ENCODE peak calls at places on chromosomes 4 and X, in ten cellular contexts. One of them, this sample, is unnamed.

GRCh38 chr4:142473960-142474338 is 372.2 kb downstream of the INPP4B start:
- DNase-seq in IMR-90: no peak
- DNase-seq in SK-N-SH: no peak
- DNase-seq in GM12865: peak; percentile 22
- DNase-seq in AG09309: no peak
- DNase-seq in adrenal gland: no peak
- DNase-seq in A549: no peak
- DNase-seq in uterus: no peak
- DNase-seq in PC-3: no peak
- DNase-seq in fibroblast of pulmonary artery: no peak
- DNase-seq in this sample: no peak

GRCh38 chr4:161936625-161937133 is 227.1 kb downstream of the FSTL5 start:
- DNase-seq in IMR-90: peak; percentile 80
- DNase-seq in SK-N-SH: peak; percentile 0
- DNase-seq in GM12865: no peak
- DNase-seq in AG09309: peak; percentile 91
- DNase-seq in adrenal gland: no peak
- DNase-seq in A549: peak; percentile 1
- DNase-seq in uterus: no peak
- DNase-seq in PC-3: peak; percentile 91
- DNase-seq in fibroblast of pulmonary artery: peak; percentile 51
- DNase-seq in this sample: peak; percentile 13

GRCh38 chrX:15816886-15817285 is 26.6 kb downstream of the ZRSR2 start:
- DNase-seq in IMR-90: no peak
- DNase-seq in SK-N-SH: peak; percentile 29
- DNase-seq in GM12865: peak; percentile 28
- DNase-seq in AG09309: no peak
- DNase-seq in adrenal gland: no peak
- DNase-seq in A549: no peak
- DNase-seq in uterus: no peak
- DNase-seq in PC-3: no peak
- DNase-seq in fibroblast of pulmonary artery: peak; percentile 3
- DNase-seq in this sample: no peak

GRCh38 chr4:136742330-136742729 is 790.0 kb downstream of the PCDH18 start:
- DNase-seq in IMR-90: peak; percentile 75
- DNase-seq in SK-N-SH: no peak
- DNase-seq in GM12865: no peak
- DNase-seq in AG09309: no peak
- DNase-seq in adrenal gland: no peak
- DNase-seq in A549: no peak
- DNase-seq in uterus: no peak
- DNase-seq in PC-3: peak; percentile 45
- DNase-seq in fibroblast of pulmonary artery: peak; percentile 55
- DNase-seq in this sample: peak; percentile 8

GRCh38 chr4:169397762-169398161 is 127.0 kb upstream of the SH3RF1 start:
- DNase-seq in IMR-90: peak; percentile 74
- DNase-seq in SK-N-SH: no peak
- DNase-seq in GM12865: no peak
- DNase-seq in AG09309: no peak
- DNase-seq in adrenal gland: no peak
- DNase-seq in A549: no peak
- DNase-seq in uterus: no peak
- DNase-seq in PC-3: no peak
- DNase-seq in fibroblast of pulmonary artery: peak; percentile 52
- DNase-seq in this sample: peak; percentile 80

GRCh38 chrX:75327607-75328006 is 53.7 kb downstream of the UPRT start:
- DNase-seq in IMR-90: no peak
- DNase-seq in SK-N-SH: no peak
- DNase-seq in GM12865: no peak
- DNase-seq in AG09309: no peak
- DNase-seq in adrenal gland: no peak
- DNase-seq in A549: no peak
- DNase-seq in uterus: no peak
- DNase-seq in PC-3: no peak
- DNase-seq in fibroblast of pulmonary artery: no peak
- DNase-seq in this sample: no peak

GRCh38 chr4:76028242-76028859 is 5.1 kb upstream of the CXCL10 start:
- DNase-seq in IMR-90: peak; percentile 17
- DNase-seq in SK-N-SH: no peak
- DNase-seq in GM12865: no peak
- DNase-seq in AG09309: no peak
- DNase-seq in adrenal gland: peak; percentile 11
- DNase-seq in A549: no peak
- DNase-seq in uterus: no peak
- DNase-seq in PC-3: no peak
- DNase-seq in fibroblast of pulmonary artery: peak; percentile 38
- DNase-seq in this sample: peak; percentile 37

GRCh38 chrX:110244951-110245480 is 72.9 kb downstream of the AMMECR1 start:
- DNase-seq in IMR-90: peak; percentile 4
- DNase-seq in SK-N-SH: no peak
- DNase-seq in GM12865: no peak
- DNase-seq in AG09309: no peak
- DNase-seq in adrenal gland: no peak
- DNase-seq in A549: no peak
- DNase-seq in uterus: no peak
- DNase-seq in PC-3: no peak
- DNase-seq in fibroblast of pulmonary artery: no peak
- DNase-seq in this sample: peak; percentile 43

GRCh38 chrX:23819385-23820234 is 36.6 kb downstream of the SAT1 start:
- DNase-seq in IMR-90: peak; percentile 40
- DNase-seq in SK-N-SH: no peak
- DNase-seq in GM12865: no peak
- DNase-seq in AG09309: no peak
- DNase-seq in adrenal gland: no peak
- DNase-seq in A549: no peak
- DNase-seq in uterus: no peak
- DNase-seq in PC-3: no peak
- DNase-seq in fibroblast of pulmonary artery: no peak
- DNase-seq in this sample: peak; percentile 37

GRCh38 chr4:80197601-80198444 is 520 bp downstream of the PRDM8 start:
- DNase-seq in IMR-90: no peak
- DNase-seq in SK-N-SH: peak; percentile 83
- DNase-seq in GM12865: no peak
- DNase-seq in AG09309: no peak
- DNase-seq in adrenal gland: no peak
- DNase-seq in A549: no peak
- DNase-seq in uterus: no peak
- DNase-seq in PC-3: no peak
- DNase-seq in fibroblast of pulmonary artery: peak; percentile 10
- DNase-seq in this sample: no peak

GRCh38 chrX:13899607-13900006 is 82.7 kb upstream of the GPM6B start:
- DNase-seq in IMR-90: peak; percentile 97
- DNase-seq in SK-N-SH: no peak
- DNase-seq in GM12865: no peak
- DNase-seq in AG09309: peak; percentile 81
- DNase-seq in adrenal gland: peak; percentile 24
- DNase-seq in A549: no peak
- DNase-seq in uterus: peak; percentile 17
- DNase-seq in PC-3: peak; percentile 97
- DNase-seq in fibroblast of pulmonary artery: peak; percentile 87
- DNase-seq in this sample: peak; percentile 99

GRCh38 chr4:87121332-87122065 is 98.9 kb downstream of the KLHL8 start:
- DNase-seq in IMR-90: peak; percentile 47
- DNase-seq in SK-N-SH: no peak
- DNase-seq in GM12865: no peak
- DNase-seq in AG09309: no peak
- DNase-seq in adrenal gland: no peak
- DNase-seq in A549: no peak
- DNase-seq in uterus: no peak
- DNase-seq in PC-3: no peak
- DNase-seq in fibroblast of pulmonary artery: no peak
- DNase-seq in this sample: peak; percentile 61

GRCh38 chr4:142404191-142404611 is 441.9 kb downstream of the INPP4B start:
- DNase-seq in IMR-90: peak; percentile 72
- DNase-seq in SK-N-SH: no peak
- DNase-seq in GM12865: no peak
- DNase-seq in AG09309: no peak
- DNase-seq in adrenal gland: peak; percentile 41
- DNase-seq in A549: peak; percentile 20
- DNase-seq in uterus: peak; percentile 20
- DNase-seq in PC-3: peak; percentile 87
- DNase-seq in fibroblast of pulmonary artery: peak; percentile 56
- DNase-seq in this sample: peak; percentile 85

GRCh38 chr4:41452484-41453225 is 85.3 kb upstream of the LIMCH1 start:
- DNase-seq in IMR-90: no peak
- DNase-seq in SK-N-SH: no peak
- DNase-seq in GM12865: no peak
- DNase-seq in AG09309: no peak
- DNase-seq in adrenal gland: no peak
- DNase-seq in A549: no peak
- DNase-seq in uterus: no peak
- DNase-seq in PC-3: no peak
- DNase-seq in fibroblast of pulmonary artery: no peak
- DNase-seq in this sample: no peak

GRCh38 chr4:107592518-107592917 is 127.5 kb downstream of the PAPSS1 start:
- DNase-seq in IMR-90: no peak
- DNase-seq in SK-N-SH: no peak
- DNase-seq in GM12865: peak; percentile 19
- DNase-seq in AG09309: no peak
- DNase-seq in adrenal gland: no peak
- DNase-seq in A549: no peak
- DNase-seq in uterus: no peak
- DNase-seq in PC-3: no peak
- DNase-seq in fibroblast of pulmonary artery: no peak
- DNase-seq in this sample: no peak

GRCh38 chrX:152635941-152636340 is 1.8 kb upstream of the GABRQ start:
- DNase-seq in IMR-90: peak; percentile 50
- DNase-seq in SK-N-SH: peak; percentile 50
- DNase-seq in GM12865: peak; percentile 17
- DNase-seq in AG09309: peak; percentile 35
- DNase-seq in adrenal gland: peak; percentile 54
- DNase-seq in A549: peak; percentile 24
- DNase-seq in uterus: no peak
- DNase-seq in PC-3: peak; percentile 71
- DNase-seq in fibroblast of pulmonary artery: peak; percentile 75
- DNase-seq in this sample: peak; percentile 65

GRCh38 chrX:133415276-133416105 is at the start of gene GPC4:
- DNase-seq in IMR-90: no peak
- DNase-seq in SK-N-SH: peak; percentile 76
- DNase-seq in GM12865: no peak
- DNase-seq in AG09309: no peak
- DNase-seq in adrenal gland: peak; percentile 67
- DNase-seq in A549: peak; percentile 8
- DNase-seq in uterus: peak; percentile 76
- DNase-seq in PC-3: peak; percentile 76
- DNase-seq in fibroblast of pulmonary artery: peak; percentile 4
- DNase-seq in this sample: peak; percentile 52

GRCh38 chr4:116664198-116664597 is 421.2 kb downstream of the TRAM1L1 start:
- DNase-seq in IMR-90: no peak
- DNase-seq in SK-N-SH: peak; percentile 3
- DNase-seq in GM12865: no peak
- DNase-seq in AG09309: no peak
- DNase-seq in adrenal gland: no peak
- DNase-seq in A549: no peak
- DNase-seq in uterus: no peak
- DNase-seq in PC-3: no peak
- DNase-seq in fibroblast of pulmonary artery: no peak
- DNase-seq in this sample: no peak
- TF ChIP-seq CTCF in IMR-90: no peak
- TF ChIP-seq CTCF in SK-N-SH: no peak
- TF ChIP-seq CTCF in GM12865: no peak
- TF ChIP-seq CTCF in AG09309: no peak
- TF ChIP-seq CTCF in adrenal gland: no peak
- TF ChIP-seq CTCF in A549: no peak
- TF ChIP-seq CTCF in uterus: no peak
- TF ChIP-seq CTCF in PC-3: no peak
- TF ChIP-seq CTCF in fibroblast of pulmonary artery: no peak
- TF ChIP-seq CTCF in this sample: no peak

GRCh38 chrX:118760025-118760424 is 32.6 kb downstream of the IL13RA1 start:
- DNase-seq in IMR-90: no peak
- DNase-seq in SK-N-SH: no peak
- DNase-seq in GM12865: no peak
- DNase-seq in AG09309: no peak
- DNase-seq in adrenal gland: no peak
- DNase-seq in A549: no peak
- DNase-seq in uterus: no peak
- DNase-seq in PC-3: no peak
- DNase-seq in fibroblast of pulmonary artery: no peak
- DNase-seq in this sample: no peak

GRCh38 chrX:118758511-118758910 is 31.1 kb downstream of the IL13RA1 start:
- DNase-seq in IMR-90: no peak
- DNase-seq in SK-N-SH: no peak
- DNase-seq in GM12865: no peak
- DNase-seq in AG09309: no peak
- DNase-seq in adrenal gland: no peak
- DNase-seq in A549: no peak
- DNase-seq in uterus: no peak
- DNase-seq in PC-3: no peak
- DNase-seq in fibroblast of pulmonary artery: no peak
- DNase-seq in this sample: no peak

GRCh38 chrX:118763489-118763888 is 36.1 kb downstream of the IL13RA1 start:
- DNase-seq in IMR-90: no peak
- DNase-seq in SK-N-SH: no peak
- DNase-seq in GM12865: no peak
- DNase-seq in AG09309: no peak
- DNase-seq in adrenal gland: no peak
- DNase-seq in A549: no peak
- DNase-seq in uterus: no peak
- DNase-seq in PC-3: no peak
- DNase-seq in fibroblast of pulmonary artery: no peak
- DNase-seq in this sample: no peak

GRCh38 chrX:118764122-118764521 is 36.7 kb downstream of the IL13RA1 start:
- DNase-seq in IMR-90: no peak
- DNase-seq in SK-N-SH: no peak
- DNase-seq in GM12865: no peak
- DNase-seq in AG09309: no peak
- DNase-seq in adrenal gland: no peak
- DNase-seq in A549: no peak
- DNase-seq in uterus: no peak
- DNase-seq in PC-3: no peak
- DNase-seq in fibroblast of pulmonary artery: no peak
- DNase-seq in this sample: no peak

GRCh38 chrX:118761950-118762725 is 34.7 kb downstream of the IL13RA1 start:
- DNase-seq in IMR-90: no peak
- DNase-seq in SK-N-SH: peak; percentile 16
- DNase-seq in GM12865: peak; percentile 1
- DNase-seq in AG09309: no peak
- DNase-seq in adrenal gland: no peak
- DNase-seq in A549: no peak
- DNase-seq in uterus: no peak
- DNase-seq in PC-3: peak; percentile 7
- DNase-seq in fibroblast of pulmonary artery: peak; percentile 23
- DNase-seq in this sample: peak; percentile 5
- TF ChIP-seq CTCF in IMR-90: peak; percentile 9
- TF ChIP-seq CTCF in SK-N-SH: peak; percentile 29
- TF ChIP-seq CTCF in GM12865: peak; percentile 4
- TF ChIP-seq CTCF in AG09309: no peak
- TF ChIP-seq CTCF in adrenal gland: no peak
- TF ChIP-seq CTCF in A549: no peak
- TF ChIP-seq CTCF in uterus: peak; percentile 31
- TF ChIP-seq CTCF in PC-3: peak; percentile 60
- TF ChIP-seq CTCF in fibroblast of pulmonary artery: no peak
- TF ChIP-seq CTCF in this sample: no peak

GRCh38 chr4:18042754-18043153 is 21.2 kb upstream of the LCORL start:
- DNase-seq in IMR-90: no peak
- DNase-seq in SK-N-SH: no peak
- DNase-seq in GM12865: peak; percentile 9
- DNase-seq in AG09309: no peak
- DNase-seq in adrenal gland: no peak
- DNase-seq in A549: no peak
- DNase-seq in uterus: no peak
- DNase-seq in PC-3: peak; percentile 25
- DNase-seq in fibroblast of pulmonary artery: no peak
- DNase-seq in this sample: no peak
- TF ChIP-seq CTCF in IMR-90: no peak
- TF ChIP-seq CTCF in SK-N-SH: peak; percentile 31
- TF ChIP-seq CTCF in GM12865: no peak
- TF ChIP-seq CTCF in AG09309: no peak
- TF ChIP-seq CTCF in adrenal gland: no peak
- TF ChIP-seq CTCF in A549: no peak
- TF ChIP-seq CTCF in uterus: no peak
- TF ChIP-seq CTCF in PC-3: peak; percentile 34
- TF ChIP-seq CTCF in fibroblast of pulmonary artery: peak; percentile 22
- TF ChIP-seq CTCF in this sample: peak; percentile 25

GRCh38 chr4:6008092-6008551 is 10.1 kb downstream of the C4orf50 start:
- DNase-seq in IMR-90: no peak
- DNase-seq in SK-N-SH: no peak
- DNase-seq in GM12865: no peak
- DNase-seq in AG09309: no peak
- DNase-seq in adrenal gland: no peak
- DNase-seq in A549: peak; percentile 31
- DNase-seq in uterus: no peak
- DNase-seq in PC-3: no peak
- DNase-seq in fibroblast of pulmonary artery: no peak
- DNase-seq in this sample: no peak
- TF ChIP-seq CTCF in IMR-90: no peak
- TF ChIP-seq CTCF in SK-N-SH: no peak
- TF ChIP-seq CTCF in GM12865: no peak
- TF ChIP-seq CTCF in AG09309: no peak
- TF ChIP-seq CTCF in adrenal gland: no peak
- TF ChIP-seq CTCF in A549: no peak
- TF ChIP-seq CTCF in uterus: no peak
- TF ChIP-seq CTCF in PC-3: peak; percentile 16
- TF ChIP-seq CTCF in fibroblast of pulmonary artery: no peak
- TF ChIP-seq CTCF in this sample: no peak